ENCODE peak calls at places on chromosome 13, in six cellular contexts. One of them, this sample, is unnamed.

GRCh38 chr13:76795701-76796695 is 90.2 kb downstream of the KCTD12 start:
- DNase-seq in iris pigment epithelial cell: peak
- DNase-seq in CD4-positive, alpha-beta T cell: no peak
- DNase-seq in activated effector memory CD4-positive, alpha-beta T cell treated with Interleukin-2 at 50 U/mL for 16 hours: no peak
- DNase-seq in fibroblast of villous mesenchyme: peak
- DNase-seq in choroid plexus epithelial cell: peak
- DNase-seq in this sample: no peak

GRCh38 chr13:110877737-110878136 is 37.1 kb downstream of the ANKRD10 start:
- DNase-seq in iris pigment epithelial cell: no peak
- DNase-seq in CD4-positive, alpha-beta T cell: no peak
- DNase-seq in activated effector memory CD4-positive, alpha-beta T cell treated with Interleukin-2 at 50 U/mL for 16 hours: no peak
- DNase-seq in fibroblast of villous mesenchyme: no peak
- DNase-seq in choroid plexus epithelial cell: no peak
- DNase-seq in this sample: no peak

GRCh38 chr13:35599385-35599784 is 122.9 kb upstream of the MAB21L1 start:
- DNase-seq in iris pigment epithelial cell: no peak
- DNase-seq in CD4-positive, alpha-beta T cell: no peak
- DNase-seq in activated effector memory CD4-positive, alpha-beta T cell treated with Interleukin-2 at 50 U/mL for 16 hours: no peak
- DNase-seq in fibroblast of villous mesenchyme: no peak
- DNase-seq in choroid plexus epithelial cell: peak
- DNase-seq in this sample: no peak

GRCh38 chr13:44768775-44769578 is 192.8 kb upstream of the TSC22D1 start:
- DNase-seq in iris pigment epithelial cell: peak
- DNase-seq in CD4-positive, alpha-beta T cell: no peak
- DNase-seq in activated effector memory CD4-positive, alpha-beta T cell treated with Interleukin-2 at 50 U/mL for 16 hours: no peak
- DNase-seq in fibroblast of villous mesenchyme: no peak
- DNase-seq in choroid plexus epithelial cell: no peak
- DNase-seq in this sample: no peak

GRCh38 chr13:80475718-80476117 is 134.8 kb upstream of the SPRY2 start:
- DNase-seq in iris pigment epithelial cell: no peak
- DNase-seq in CD4-positive, alpha-beta T cell: no peak
- DNase-seq in activated effector memory CD4-positive, alpha-beta T cell treated with Interleukin-2 at 50 U/mL for 16 hours: no peak
- DNase-seq in fibroblast of villous mesenchyme: no peak
- DNase-seq in choroid plexus epithelial cell: no peak
- DNase-seq in this sample: no peak

GRCh38 chr13:37326319-37326718 is 220.9 kb upstream of the CSNK1A1L start:
- DNase-seq in iris pigment epithelial cell: peak
- DNase-seq in CD4-positive, alpha-beta T cell: no peak
- DNase-seq in activated effector memory CD4-positive, alpha-beta T cell treated with Interleukin-2 at 50 U/mL for 16 hours: no peak
- DNase-seq in fibroblast of villous mesenchyme: peak
- DNase-seq in choroid plexus epithelial cell: peak
- DNase-seq in this sample: no peak

GRCh38 chr13:107765724-107766436 is 449.5 kb downstream of the LIG4 start:
- DNase-seq in iris pigment epithelial cell: peak
- DNase-seq in CD4-positive, alpha-beta T cell: no peak
- DNase-seq in activated effector memory CD4-positive, alpha-beta T cell treated with Interleukin-2 at 50 U/mL for 16 hours: no peak
- DNase-seq in fibroblast of villous mesenchyme: no peak
- DNase-seq in choroid plexus epithelial cell: peak
- DNase-seq in this sample: no peak

GRCh38 chr13:92967923-92968322 is 258.7 kb upstream of the GPC6 start:
- DNase-seq in iris pigment epithelial cell: no peak
- DNase-seq in CD4-positive, alpha-beta T cell: no peak
- DNase-seq in activated effector memory CD4-positive, alpha-beta T cell treated with Interleukin-2 at 50 U/mL for 16 hours: no peak
- DNase-seq in fibroblast of villous mesenchyme: peak
- DNase-seq in choroid plexus epithelial cell: peak
- DNase-seq in this sample: no peak

GRCh38 chr13:99376132-99376531 is 68.9 kb upstream of the GPR183 start:
- DNase-seq in iris pigment epithelial cell: no peak
- DNase-seq in CD4-positive, alpha-beta T cell: no peak
- DNase-seq in activated effector memory CD4-positive, alpha-beta T cell treated with Interleukin-2 at 50 U/mL for 16 hours: no peak
- DNase-seq in fibroblast of villous mesenchyme: no peak
- DNase-seq in choroid plexus epithelial cell: no peak
- DNase-seq in this sample: no peak

GRCh38 chr13:97226788-97227627 is 4.9 kb downstream of the MBNL2 start:
- DNase-seq in iris pigment epithelial cell: peak
- DNase-seq in CD4-positive, alpha-beta T cell: no peak
- DNase-seq in activated effector memory CD4-positive, alpha-beta T cell treated with Interleukin-2 at 50 U/mL for 16 hours: peak
- DNase-seq in fibroblast of villous mesenchyme: peak
- DNase-seq in choroid plexus epithelial cell: no peak
- DNase-seq in this sample: no peak

GRCh38 chr13:102487330-102487729 is 85.5 kb upstream of the FGF14 start:
- DNase-seq in iris pigment epithelial cell: no peak
- DNase-seq in CD4-positive, alpha-beta T cell: no peak
- DNase-seq in activated effector memory CD4-positive, alpha-beta T cell treated with Interleukin-2 at 50 U/mL for 16 hours: no peak
- DNase-seq in fibroblast of villous mesenchyme: no peak
- DNase-seq in choroid plexus epithelial cell: peak
- DNase-seq in this sample: no peak

GRCh38 chr13:111484959-111485358 is 164.5 kb downstream of the TEX29 start:
- DNase-seq in iris pigment epithelial cell: no peak
- DNase-seq in CD4-positive, alpha-beta T cell: no peak
- DNase-seq in activated effector memory CD4-positive, alpha-beta T cell treated with Interleukin-2 at 50 U/mL for 16 hours: no peak
- DNase-seq in fibroblast of villous mesenchyme: no peak
- DNase-seq in choroid plexus epithelial cell: no peak
- DNase-seq in this sample: no peak

GRCh38 chr13:113750554-113751399 is 8.2 kb upstream of the TMEM255B start:
- DNase-seq in iris pigment epithelial cell: no peak
- DNase-seq in CD4-positive, alpha-beta T cell: no peak
- DNase-seq in activated effector memory CD4-positive, alpha-beta T cell treated with Interleukin-2 at 50 U/mL for 16 hours: no peak
- DNase-seq in fibroblast of villous mesenchyme: no peak
- DNase-seq in choroid plexus epithelial cell: no peak
- DNase-seq in this sample: no peak

GRCh38 chr13:98089246-98089645 is 53.6 kb upstream of the FARP1 start:
- DNase-seq in iris pigment epithelial cell: peak
- DNase-seq in CD4-positive, alpha-beta T cell: no peak
- DNase-seq in activated effector memory CD4-positive, alpha-beta T cell treated with Interleukin-2 at 50 U/mL for 16 hours: no peak
- DNase-seq in fibroblast of villous mesenchyme: no peak
- DNase-seq in choroid plexus epithelial cell: peak
- DNase-seq in this sample: no peak

GRCh38 chr13:64234255-64234654 is 2818.6 kb upstream of the PCDH20 start:
- DNase-seq in iris pigment epithelial cell: peak
- DNase-seq in CD4-positive, alpha-beta T cell: no peak
- DNase-seq in activated effector memory CD4-positive, alpha-beta T cell treated with Interleukin-2 at 50 U/mL for 16 hours: no peak
- DNase-seq in fibroblast of villous mesenchyme: peak
- DNase-seq in choroid plexus epithelial cell: peak
- DNase-seq in this sample: no peak

GRCh38 chr13:36875955-36876354 is 44.1 kb downstream of the SMAD9 start:
- DNase-seq in iris pigment epithelial cell: no peak
- DNase-seq in CD4-positive, alpha-beta T cell: no peak
- DNase-seq in activated effector memory CD4-positive, alpha-beta T cell treated with Interleukin-2 at 50 U/mL for 16 hours: no peak
- DNase-seq in fibroblast of villous mesenchyme: no peak
- DNase-seq in choroid plexus epithelial cell: no peak
- DNase-seq in this sample: no peak

GRCh38 chr13:39655569-39656324 is at the start of gene COG6:
- DNase-seq in iris pigment epithelial cell: peak
- DNase-seq in CD4-positive, alpha-beta T cell: peak
- DNase-seq in activated effector memory CD4-positive, alpha-beta T cell treated with Interleukin-2 at 50 U/mL for 16 hours: peak
- DNase-seq in fibroblast of villous mesenchyme: peak
- DNase-seq in choroid plexus epithelial cell: peak
- DNase-seq in this sample: peak